ENCODE peak calls at places on chromosomes 13 and 19, in five cellular contexts. P is trophoblast cell, L is H9, N is neuronal stem cell, Z is H1. C is an unnamed sample.

GRCh38 chr19:5218255-5218855 is 122.3 kb downstream of the PTPRS start:
- DNase-seq in P (no peak), L (no peak), N (no peak), Z (no peak), C (no peak)

GRCh38 chr19:17555480-17555928 is at the start of gene COLGALT1:
- DNase-seq in P (peak), L (peak), N (peak), Z (peak), C (peak)

GRCh38 chr13:76798037-76798436 is 88.2 kb downstream of the KCTD12 start:
- DNase-seq in P (peak), L (no peak), N (no peak), Z (no peak), C (no peak)

GRCh38 chr19:13946414-13946813 is 5.9 kb upstream of the DCAF15 start:
- DNase-seq in P (no peak), L (no peak), N (no peak), Z (no peak), C (no peak)

GRCh38 chr19:4866595-4867424 is 657 bp downstream of the PLIN3 start:
- DNase-seq in P (peak), L (peak), N (peak), Z (no peak), C (peak)

GRCh38 chr13:24224232-24224680 is 63.7 kb downstream of the SPATA13 start:
- DNase-seq in P (no peak), L (no peak), N (no peak), Z (no peak), C (no peak)

GRCh38 chr19:23996549-23996948 is 81.9 kb downstream of the ZNF726 start:
- DNase-seq in P (peak), L (peak), N (no peak), Z (no peak), C (no peak)

GRCh38 chr13:46553886-46554855 is 1.2 kb downstream of the LRCH1 start:
- DNase-seq in P (peak), L (peak), N (no peak), Z (no peak), C (peak)

GRCh38 chr19:34960103-34960805 is 3.8 kb downstream of the ZNF792 start:
- DNase-seq in P (no peak), L (no peak), N (no peak), Z (no peak), C (no peak)

GRCh38 chr19:15675560-15675959 is 2.7 kb downstream of the CYP4F12 start:
- DNase-seq in P (no peak), L (no peak), N (no peak), Z (no peak), C (no peak)

GRCh38 chr19:52896431-52897148 is 845 bp downstream of the ZNF320 start:
- DNase-seq in P (peak), L (peak), N (peak), Z (no peak), C (peak)

GRCh38 chr19:44697670-44698034 is 1.3 kb upstream of the CEACAM16 start:
- DNase-seq in P (no peak), L (no peak), N (no peak), Z (no peak), C (no peak)

GRCh38 chr13:28819748-28820098 is 416 bp upstream of the MTUS2 start:
- DNase-seq in P (peak), L (peak), N (peak), Z (no peak), C (peak)

GRCh38 chr13:60260440-60260839 is 96.7 kb upstream of the DIAPH3 start:
- DNase-seq in P (no peak), L (peak), N (no peak), Z (no peak), C (no peak)

GRCh38 chr19:16703677-16704076 is 16.0 kb upstream of the NWD1 start:
- DNase-seq in P (no peak), L (no peak), N (no peak), Z (no peak), C (no peak)

GRCh38 chr13:44306401-44307192 is 67.0 kb upstream of the SERP2 start:
- DNase-seq in P (peak), L (peak), N (peak), Z (no peak), C (peak)

GRCh38 chr19:375395-376110 is 31.0 kb upstream of the MIER2 start:
- DNase-seq in P (no peak), L (no peak), N (no peak), Z (no peak), C (no peak)

GRCh38 chr13:31982124-31982523 is 49.5 kb upstream of the FRY start:
- DNase-seq in P (peak), L (no peak), N (no peak), Z (no peak), C (no peak)

GRCh38 chr19:46823049-46823448 is 27.6 kb downstream of the AP2S1 start:
- DNase-seq in P (no peak), L (no peak), N (no peak), Z (no peak), C (no peak)

GRCh38 chr19:57537953-57538547 is 10.9 kb downstream of the ZNF549 start:
- DNase-seq in P (no peak), L (no peak), N (no peak), Z (no peak), C (peak)

GRCh38 chr19:19464339-19465098 is 50.8 kb downstream of the TSSK6 start:
- DNase-seq in P (peak), L (no peak), N (peak), Z (no peak), C (peak)

GRCh38 chr19:40191836-40192646 is 815 bp downstream of the MAP3K10 start:
- DNase-seq in P (peak), L (peak), N (peak), Z (no peak), C (peak)

GRCh38 chr19:17420267-17420924 is 549 bp downstream of the MVB12A start:
- DNase-seq in P (peak), L (peak), N (no peak), Z (no peak), C (peak)

GRCh38 chr19:13764101-13764807 is at the start of gene MRI1:
- DNase-seq in P (peak), L (peak), N (peak), Z (no peak), C (peak)

GRCh38 chr13:63438951-63439350 is 2023.3 kb upstream of the PCDH20 start:
- DNase-seq in P (no peak), L (no peak), N (no peak), Z (no peak), C (no peak)

GRCh38 chr19:35085947-35086346 is 29.7 kb upstream of the FXYD3 start:
- DNase-seq in P (no peak), L (no peak), N (no peak), Z (no peak), C (no peak)

GRCh38 chr13:26599403-26599802 is 41.9 kb downstream of the WASF3 start:
- DNase-seq in P (no peak), L (no peak), N (no peak), Z (no peak), C (no peak)

GRCh38 chr13:49524740-49525501 is 29.2 kb downstream of the PHF11 start:
- DNase-seq in P (no peak), L (no peak), N (no peak), Z (no peak), C (no peak)

GRCh38 chr19:51458051-51458645 is at the start of gene SIGLEC8:
- DNase-seq in P (no peak), L (no peak), N (no peak), Z (no peak), C (no peak)

GRCh38 chr13:46648166-46648607 is 95.2 kb downstream of the LRCH1 start:
- DNase-seq in P (peak), L (no peak), N (no peak), Z (no peak), C (peak)

GRCh38 chr19:1057185-1057857 is 9.6 kb upstream of the ARHGAP45 start:
- DNase-seq in P (peak), L (peak), N (no peak), Z (no peak), C (peak)

GRCh38 chr13:85261757-85262346 is 537.4 kb downstream of the SLITRK6 start:
- DNase-seq in P (no peak), L (no peak), N (no peak), Z (no peak), C (peak)

GRCh38 chr19:37909661-37910199 is 2.7 kb downstream of the SIPA1L3 start:
- DNase-seq in P (no peak), L (no peak), N (no peak), Z (no peak), C (no peak)

GRCh38 chr19:37903096-37903495 is 3.3 kb downstream of the WDR87 start:
- DNase-seq in P (peak), L (no peak), N (no peak), Z (no peak), C (no peak)

GRCh38 chr19:37905936-37906867 is at the start of gene WDR87:
- DNase-seq in P (peak), L (peak), N (peak), Z (peak), C (no peak)

GRCh38 chr19:37906868-37907734 is at the start of gene SIPA1L3:
- DNase-seq in P (peak), L (peak), N (peak), Z (peak), C (peak)

DNA sequence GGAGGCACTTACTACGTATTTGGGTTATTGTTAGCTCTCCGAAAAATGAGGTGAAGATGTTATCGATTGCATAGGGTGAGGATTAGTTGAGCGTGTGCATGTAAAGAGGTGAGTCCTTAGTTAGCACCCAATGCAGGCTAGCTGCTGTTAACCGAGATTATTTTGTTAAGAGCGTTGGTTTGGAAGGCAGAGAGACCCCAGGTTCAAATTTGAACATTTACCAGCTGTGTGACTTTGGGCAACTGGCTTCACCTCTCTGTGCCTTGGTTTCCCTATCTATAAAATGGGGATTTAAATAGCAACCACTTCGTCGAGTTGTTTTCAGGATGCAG is 693 bp downstream of the SIPA1L3 start:
- DNase-seq in P (no peak), L (no peak), N (no peak), Z (no peak), C (no peak)
- H2BK5ac ChIP-seq in P (no peak), L (no peak), N (no peak), Z (no peak), C (no peak)

DNA sequence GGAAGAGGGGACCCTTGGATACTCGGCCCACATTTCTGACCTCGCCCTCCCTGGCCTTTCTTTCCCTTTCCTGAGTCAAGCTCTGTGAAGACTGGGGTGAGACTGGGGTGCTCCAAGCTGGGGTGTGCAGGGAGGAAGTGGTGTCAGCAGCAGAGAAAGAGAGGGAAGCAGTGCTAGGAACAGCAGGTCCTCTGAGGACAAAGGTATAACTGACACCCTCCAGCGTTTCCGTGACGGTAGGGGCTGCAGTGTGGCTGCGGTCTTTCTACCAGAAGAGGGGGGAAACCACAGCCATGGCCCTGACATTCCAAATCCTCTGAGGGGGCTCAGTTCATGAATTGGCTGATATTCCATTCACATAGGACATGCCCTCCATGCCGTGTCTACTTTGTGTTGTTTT is 1.1 kb downstream of the KIR3DL2 start:
- DNase-seq in P (no peak), L (no peak), N (no peak), Z (no peak), C (no peak)
- H2BK12ac ChIP-seq in P (no peak), L (no peak), N (no peak), Z (no peak), C (no peak)

GRCh38 chr13:97246596-97246995 is 24.5 kb downstream of the MBNL2 start:
- DNase-seq in P (no peak), L (no peak), N (no peak), Z (no peak), C (no peak)

GRCh38 chr13:97250560-97250959 is 28.4 kb downstream of the MBNL2 start:
- DNase-seq in P (no peak), L (no peak), N (no peak), Z (no peak), C (no peak)

GRCh38 chr13:97249797-97250495 is 27.8 kb downstream of the MBNL2 start:
- DNase-seq in P (no peak), L (no peak), N (no peak), Z (no peak), C (no peak)

GRCh38 chr13:97248243-97248642 is 26.1 kb downstream of the MBNL2 start:
- DNase-seq in P (no peak), L (no peak), N (no peak), Z (no peak), C (no peak)

GRCh38 chr13:97249093-97249787 is 27.1 kb downstream of the MBNL2 start:
- DNase-seq in P (peak), L (no peak), N (no peak), Z (no peak), C (peak)
- H3K18ac ChIP-seq in P (no peak), L (no peak), N (no peak), Z (no peak), C (no peak)

DNA sequence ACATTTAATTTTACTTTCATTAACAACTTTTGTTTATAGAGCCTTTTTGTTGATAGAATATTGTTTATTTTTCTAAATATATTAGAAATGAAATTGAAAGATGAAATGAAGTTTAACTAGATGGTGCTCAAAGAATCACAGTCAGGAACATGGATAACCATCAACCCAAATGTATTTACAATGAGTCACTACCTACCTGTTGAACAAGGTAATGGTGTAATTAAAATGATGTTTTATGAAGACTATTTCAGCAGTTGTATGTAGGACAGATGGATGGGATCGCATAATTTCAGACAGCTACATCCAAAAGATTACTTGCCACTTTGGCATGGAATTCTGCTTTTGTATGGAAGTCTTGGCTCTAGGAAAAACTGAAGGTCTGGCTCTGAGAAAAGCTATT is 403.6 kb upstream of the SLC10A2 start:
- DNase-seq in P (peak), L (no peak), N (no peak), Z (no peak), C (no peak)
- H2BK5ac ChIP-seq in P (no peak), L (no peak), N (no peak), Z (no peak), C (no peak)

DNA sequence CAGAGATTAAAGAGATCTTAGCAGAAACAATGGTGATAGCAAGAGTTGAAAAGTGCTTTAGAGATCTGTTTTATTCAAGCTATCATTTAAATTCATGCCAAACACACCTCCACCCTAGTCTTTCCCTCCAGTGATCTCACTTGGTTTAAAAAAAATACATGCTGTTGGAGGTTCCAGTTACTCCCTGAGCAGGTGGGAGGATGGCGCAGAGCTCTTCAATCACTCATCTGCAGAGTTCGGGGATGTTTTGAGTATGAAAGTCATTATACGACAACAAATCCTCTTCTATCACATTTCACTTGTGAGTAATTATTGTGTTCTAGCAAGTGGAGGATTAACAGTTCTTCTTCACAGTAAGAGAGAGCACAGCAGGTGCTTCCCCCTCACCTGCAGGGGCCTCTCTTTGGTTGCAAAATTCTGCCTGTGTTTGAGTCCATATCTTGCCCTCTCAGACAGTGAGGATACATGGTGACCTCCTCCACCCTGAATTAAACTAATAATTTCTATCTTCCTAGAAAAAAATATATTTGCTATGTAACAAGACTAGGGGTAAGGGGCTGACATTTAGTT is 376.7 kb downstream of the LIG4 start:
- DNase-seq in P (no peak), L (no peak), N (no peak), Z (no peak), C (no peak)
- H2BK12ac ChIP-seq in P (no peak), L (no peak), N (no peak), Z (no peak), C (no peak)

GRCh38 chr19:48837586-48838191 is 1.4 kb upstream of the HSD17B14 start:
- DNase-seq in P (no peak), L (peak), N (peak), Z (no peak), C (no peak)
- H3K18ac ChIP-seq in P (no peak), L (no peak), N (peak), Z (no peak), C (peak)

GRCh38 chr19:32406161-32407003 is 812 bp downstream of the DPY19L3 start:
- DNase-seq in P (no peak), L (no peak), N (no peak), Z (no peak), C (peak)

GRCh38 chr19:32403291-32403995 is 2.1 kb upstream of the DPY19L3 start:
- DNase-seq in P (no peak), L (no peak), N (no peak), Z (no peak), C (no peak)

GRCh38 chr19:32404939-32405430 is 585 bp upstream of the DPY19L3 start:
- DNase-seq in P (peak), L (no peak), N (no peak), Z (no peak), C (no peak)

GRCh38 chr19:32405431-32406160 is at the start of gene DPY19L3:
- DNase-seq in P (peak), L (peak), N (peak), Z (peak), C (peak)

DNA sequence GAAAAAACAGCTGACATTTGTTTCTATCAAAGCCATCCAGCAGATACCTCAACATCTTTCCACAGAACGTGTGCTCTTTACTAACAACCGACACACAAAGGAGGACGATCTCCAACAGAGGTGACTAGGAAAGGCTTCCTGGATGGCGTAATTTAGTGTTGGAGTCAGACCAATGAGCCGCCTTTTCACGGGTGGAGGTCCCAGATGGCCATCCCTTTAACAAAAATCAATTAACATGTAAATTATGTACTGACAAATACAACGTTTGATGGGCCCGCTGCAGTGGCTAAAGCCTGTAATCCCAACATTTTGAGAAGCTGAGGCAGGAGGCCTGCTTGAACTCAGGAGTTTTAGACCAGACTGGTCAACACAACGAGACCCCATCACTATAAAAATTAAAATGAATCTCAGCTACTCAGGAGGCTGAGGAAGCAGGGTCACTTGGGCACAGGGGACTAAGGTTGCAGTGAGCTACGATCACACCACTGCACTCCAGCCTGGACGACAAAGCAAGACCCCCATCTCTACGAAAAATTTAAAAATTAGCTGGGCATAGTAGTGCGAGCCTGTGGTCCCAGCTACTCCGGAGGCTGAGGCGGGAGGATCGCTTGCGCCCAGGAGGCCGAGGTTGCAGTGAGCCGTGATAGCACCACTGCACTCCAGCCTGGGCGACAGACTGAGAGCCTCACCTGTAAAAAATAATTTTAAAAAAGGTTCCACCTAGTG is 1.2 kb upstream of the DPY19L3 start:
- DNase-seq in P (no peak), L (peak), N (peak), Z (no peak), C (peak)
- H2BK5ac ChIP-seq in P (no peak), L (no peak), N (no peak), Z (peak), C (no peak)

GRCh38 chr13:109879338-109879737 is 93.0 kb upstream of the IRS2 start:
- DNase-seq in P (no peak), L (no peak), N (no peak), Z (no peak), C (no peak)

GRCh38 chr13:109875746-109876145 is 89.4 kb upstream of the IRS2 start:
- DNase-seq in P (no peak), L (no peak), N (no peak), Z (no peak), C (no peak)

GRCh38 chr13:109874921-109875454 is 88.6 kb upstream of the IRS2 start:
- DNase-seq in P (peak), L (no peak), N (no peak), Z (no peak), C (peak)

GRCh38 chr13:109880371-109881346 is 94.3 kb upstream of the IRS2 start:
- DNase-seq in P (no peak), L (no peak), N (no peak), Z (no peak), C (no peak)

GRCh38 chr13:109877809-109878208 is 91.4 kb upstream of the IRS2 start:
- DNase-seq in P (no peak), L (no peak), N (no peak), Z (no peak), C (no peak)
- H2BK12ac ChIP-seq in P (no peak), L (no peak), N (no peak), Z (no peak), C (no peak)